ENCODE peak calls at places on chromosomes 1 and 21, in six cellular contexts. A is activated T-helper 1 cell treated with anti-CD3 and anti-CD28 coated beads, Interleukin-2, amount 50 U/mL, for 16 hours; Y is iPS-NIHi11; C is Calu3; O is activated T-cell treated with anti-CD3 and anti-CD28 coated beads, Interleukin-2, amount 50 U/mL, for 72 hours; I is islet precursor cell. P is an unnamed sample.

GRCh38 chr21:32611471-32611997 is 643 bp downstream of the CFAP298 start:
- DNase-seq in I (no peak), O (peak; percentile 43), A (no peak), Y (peak; percentile 46), C (peak; percentile 11), P (peak; percentile 63)

GRCh38 chr1:234656981-234657651 is 47.1 kb upstream of the IRF2BP2 start:
- DNase-seq in Y (no peak), C (peak; percentile 51), A (no peak), O (peak; percentile 38), I (peak; percentile 83), P (no peak)

GRCh38 chr1:76713535-76713934 is 153.7 kb upstream of the ST6GALNAC5 start:
- DNase-seq in C (no peak), Y (no peak), I (no peak), A (no peak), O (no peak), P (no peak)

GRCh38 chr1:244414543-244414942 is 37.2 kb downstream of the ADSS2 start:
- DNase-seq in Y (peak; percentile 23), A (no peak), I (peak; percentile 59), C (no peak), O (no peak), P (peak; percentile 66)

GRCh38 chr1:242349636-242350035 is 174.9 kb downstream of the PLD5 start:
- DNase-seq in Y (no peak), A (no peak), O (no peak), I (no peak), C (no peak), P (no peak)

GRCh38 chr1:189962171-189962570 is 515.5 kb downstream of the BRINP3 start:
- DNase-seq in I (no peak), A (no peak), Y (no peak), C (no peak), O (no peak), P (no peak)

GRCh38 chr1:203701606-203702005 is 63.4 kb upstream of the LAX1 start:
- DNase-seq in O (no peak), Y (no peak), A (no peak), C (no peak), I (no peak), P (no peak)

GRCh38 chr1:8963940-8964339 is 18.3 kb downstream of the CA6 start:
- DNase-seq in C (no peak), O (no peak), A (no peak), Y (no peak), I (no peak), P (no peak)

GRCh38 chr1:59574085-59574484 is 240.7 kb upstream of the HOOK1 start:
- DNase-seq in Y (no peak), O (no peak), C (no peak), A (no peak), I (no peak), P (no peak)

GRCh38 chr1:226626577-226626956 is 78.0 kb downstream of the STUM start:
- DNase-seq in Y (peak; percentile 87), A (peak; percentile 57), C (peak; percentile 84), I (peak; percentile 77), O (peak; percentile 84), P (peak; percentile 92)

GRCh38 chr1:41452704-41453350 is 31.7 kb downstream of the EDN2 start:
- DNase-seq in Y (no peak), A (no peak), O (no peak), I (no peak), C (no peak), P (no peak)

GRCh38 chr21:27954806-27955205 is 987.9 kb upstream of the ADAMTS5 start:
- DNase-seq in Y (no peak), I (no peak), O (no peak), A (no peak), C (no peak), P (no peak)

GRCh38 chr1:37478451-37478871 is 4.1 kb downstream of the ZC3H12A start:
- DNase-seq in Y (no peak), A (no peak), I (no peak), C (peak; percentile 34), O (peak; percentile 71), P (no peak)

GRCh38 chr1:154520333-154520732 is 18.1 kb upstream of the SHE start:
- DNase-seq in Y (no peak), C (no peak), A (no peak), I (no peak), O (no peak), P (no peak)

GRCh38 chr1:201488817-201489581 is 17.9 kb downstream of the CSRP1 start:
- DNase-seq in I (no peak), A (no peak), C (peak; percentile 61), Y (no peak), O (no peak), P (no peak)

GRCh38 chr1:58901008-58901407 is 117.2 kb upstream of the JUN start:
- DNase-seq in A (no peak), Y (no peak), C (no peak), O (no peak), I (no peak), P (no peak)

GRCh38 chr1:97943354-97943753 is 22.5 kb upstream of the DPYD start:
- DNase-seq in O (no peak), A (no peak), C (peak; percentile 17), I (no peak), Y (no peak), P (no peak)

GRCh38 chr1:116853680-116854191 is 56.0 kb upstream of the PTGFRN start:
- DNase-seq in A (no peak), O (peak; percentile 14), Y (peak; percentile 75), I (peak; percentile 96), C (peak; percentile 71), P (peak; percentile 85)

GRCh38 chr1:112833806-112834205 is 118.7 kb upstream of the PPM1J start:
- DNase-seq in A (no peak), I (peak; percentile 82), Y (no peak), C (no peak), O (no peak), P (no peak)

GRCh38 chr1:178725603-178726517 is 816 bp downstream of the RALGPS2 start:
- DNase-seq in O (peak; percentile 51), Y (peak; percentile 75), C (peak; percentile 84), A (peak; percentile 10), I (peak; percentile 92), P (peak; percentile 89)

GRCh38 chr21:23853796-23854379 is 1753.4 kb downstream of the MRPL39 start:
- DNase-seq in Y (peak; percentile 7), I (no peak), A (no peak), C (peak; percentile 1), O (peak; percentile 3), P (no peak)

GRCh38 chr1:26474824-26475223 is 2.6 kb downstream of the HMGN2 start:
- DNase-seq in I (no peak), A (no peak), Y (no peak), C (no peak), O (no peak), P (no peak)

GRCh38 chr21:18495553-18495952 is 92.0 kb upstream of the TMPRSS15 start:
- DNase-seq in C (no peak), O (no peak), I (no peak), A (no peak), Y (no peak), P (no peak)